ENCODE peak calls at places on chromosomes 1 and 21, in six cellular contexts. One of them, this sample, is unnamed.

GRCh38 chr1:110787328-110788071 is 85.4 kb upstream of the CD53 start:
- DNase-seq in EL: no peak
- DNase-seq in Kasumi-1: no peak
- DNase-seq in NCI-H2081: no peak
- DNase-seq in iPS DF 6.9: no peak
- DNase-seq in H4: no peak
- DNase-seq in this sample: peak; percentile 82

GRCh38 chr1:42340093-42340492 is 5.1 kb upstream of the FOXJ3 start:
- DNase-seq in EL: no peak
- DNase-seq in Kasumi-1: no peak
- DNase-seq in NCI-H2081: peak; percentile 99
- DNase-seq in iPS DF 6.9: no peak
- DNase-seq in H4: peak; percentile 81
- DNase-seq in this sample: no peak

GRCh38 chr1:154191990-154192450 is at the start of gene TPM3:
- DNase-seq in EL: no peak
- DNase-seq in Kasumi-1: peak; percentile 54
- DNase-seq in NCI-H2081: no peak
- DNase-seq in iPS DF 6.9: no peak
- DNase-seq in H4: no peak
- DNase-seq in this sample: no peak

GRCh38 chr1:163509126-163509525 is 187.4 kb downstream of the NUF2 start:
- DNase-seq in EL: no peak
- DNase-seq in Kasumi-1: no peak
- DNase-seq in NCI-H2081: no peak
- DNase-seq in iPS DF 6.9: no peak
- DNase-seq in H4: no peak
- DNase-seq in this sample: no peak

GRCh38 chr1:177012342-177012741 is 152.2 kb downstream of the ASTN1 start:
- DNase-seq in EL: no peak
- DNase-seq in Kasumi-1: no peak
- DNase-seq in NCI-H2081: no peak
- DNase-seq in iPS DF 6.9: no peak
- DNase-seq in H4: no peak
- DNase-seq in this sample: no peak

GRCh38 chr1:53126495-53126894 is 15.9 kb downstream of the SLC1A7 start:
- DNase-seq in EL: no peak
- DNase-seq in Kasumi-1: no peak
- DNase-seq in NCI-H2081: no peak
- DNase-seq in iPS DF 6.9: no peak
- DNase-seq in H4: no peak
- DNase-seq in this sample: no peak

GRCh38 chr1:59926381-59927243 is at the start of gene CYP2J2:
- DNase-seq in EL: peak; percentile 53
- DNase-seq in Kasumi-1: no peak
- DNase-seq in NCI-H2081: peak; percentile 51
- DNase-seq in iPS DF 6.9: peak; percentile 7
- DNase-seq in H4: peak; percentile 51
- DNase-seq in this sample: no peak

GRCh38 chr1:62271137-62271536 is 48.1 kb downstream of the KANK4 start:
- DNase-seq in EL: no peak
- DNase-seq in Kasumi-1: no peak
- DNase-seq in NCI-H2081: no peak
- DNase-seq in iPS DF 6.9: no peak
- DNase-seq in H4: no peak
- DNase-seq in this sample: no peak

GRCh38 chr1:25107643-25108010 is 124.7 kb downstream of the SYF2 start:
- DNase-seq in EL: peak; percentile 41
- DNase-seq in Kasumi-1: no peak
- DNase-seq in NCI-H2081: no peak
- DNase-seq in iPS DF 6.9: no peak
- DNase-seq in H4: no peak
- DNase-seq in this sample: no peak

GRCh38 chr1:201881617-201882016 is 7.1 kb upstream of the SHISA4 start:
- DNase-seq in EL: no peak
- DNase-seq in Kasumi-1: no peak
- DNase-seq in NCI-H2081: no peak
- DNase-seq in iPS DF 6.9: no peak
- DNase-seq in H4: no peak
- DNase-seq in this sample: no peak

GRCh38 chr21:37582613-37583012 is 216.0 kb downstream of the DYRK1A start:
- DNase-seq in EL: peak; percentile 60
- DNase-seq in Kasumi-1: peak; percentile 34
- DNase-seq in NCI-H2081: no peak
- DNase-seq in iPS DF 6.9: no peak
- DNase-seq in H4: peak; percentile 56
- DNase-seq in this sample: peak; percentile 29

GRCh38 chr1:164635784-164636729 is 77.1 kb downstream of the PBX1 start:
- DNase-seq in EL: no peak
- DNase-seq in Kasumi-1: no peak
- DNase-seq in NCI-H2081: no peak
- DNase-seq in iPS DF 6.9: no peak
- DNase-seq in H4: no peak
- DNase-seq in this sample: no peak

GRCh38 chr1:173603056-173603591 is at the start of gene SLC9C2:
- DNase-seq in EL: peak; percentile 15
- DNase-seq in Kasumi-1: peak; percentile 14
- DNase-seq in NCI-H2081: no peak
- DNase-seq in iPS DF 6.9: no peak
- DNase-seq in H4: no peak
- DNase-seq in this sample: peak; percentile 3

GRCh38 chr1:30823969-30824735 is 66.6 kb upstream of the LAPTM5 start:
- DNase-seq in EL: peak; percentile 99
- DNase-seq in Kasumi-1: peak; percentile 86
- DNase-seq in NCI-H2081: peak; percentile 95
- DNase-seq in iPS DF 6.9: peak; percentile 88
- DNase-seq in H4: peak; percentile 97
- DNase-seq in this sample: peak; percentile 22

GRCh38 chr1:39282537-39283216 is 78.2 kb downstream of the MACF1 start:
- DNase-seq in EL: peak; percentile 33
- DNase-seq in Kasumi-1: no peak
- DNase-seq in NCI-H2081: no peak
- DNase-seq in iPS DF 6.9: no peak
- DNase-seq in H4: no peak
- DNase-seq in this sample: no peak

GRCh38 chr1:156896490-156897033 is 3.0 kb downstream of the PEAR1 start:
- DNase-seq in EL: peak; percentile 97
- DNase-seq in Kasumi-1: no peak
- DNase-seq in NCI-H2081: no peak
- DNase-seq in iPS DF 6.9: no peak
- DNase-seq in H4: peak; percentile 63
- DNase-seq in this sample: no peak

GRCh38 chr1:230416430-230416829 is 9.7 kb downstream of the PGBD5 start:
- DNase-seq in EL: no peak
- DNase-seq in Kasumi-1: no peak
- DNase-seq in NCI-H2081: no peak
- DNase-seq in iPS DF 6.9: no peak
- DNase-seq in H4: no peak
- DNase-seq in this sample: no peak

GRCh38 chr1:32291145-32291707 is 657 bp upstream of the HDAC1 start:
- DNase-seq in EL: peak; percentile 68
- DNase-seq in Kasumi-1: no peak
- DNase-seq in NCI-H2081: no peak
- DNase-seq in iPS DF 6.9: no peak
- DNase-seq in H4: peak; percentile 69
- DNase-seq in this sample: no peak

GRCh38 chr1:58290685-58291372 is 255.7 kb downstream of the OMA1 start:
- DNase-seq in EL: peak; percentile 10
- DNase-seq in Kasumi-1: peak; percentile 24
- DNase-seq in NCI-H2081: no peak
- DNase-seq in iPS DF 6.9: no peak
- DNase-seq in H4: no peak
- DNase-seq in this sample: no peak

GRCh38 chr1:921011-921837 is 2.5 kb upstream of the SAMD11 start:
- DNase-seq in EL: peak; percentile 80
- DNase-seq in Kasumi-1: peak; percentile 64
- DNase-seq in NCI-H2081: peak; percentile 62
- DNase-seq in iPS DF 6.9: no peak
- DNase-seq in H4: peak; percentile 70
- DNase-seq in this sample: peak; percentile 81